ENCODE peak calls at places on chromosomes 7 and 10, in ten cellular contexts. One of them, this sample, is unnamed.

GRCh38 chr7:121831320-121831719 is 41.6 kb upstream of the PTPRZ1 start:
- DNase-seq in left ventricle myocardium inferior: no peak
- DNase-seq in spleen: no peak
- DNase-seq in GM12864: no peak
- DNase-seq in fibroblast of pulmonary artery: no peak
- DNase-seq in fibroblast of the aortic adventitia: no peak
- DNase-seq in cardiac muscle cell: no peak
- DNase-seq in body of pancreas: no peak
- DNase-seq in heart left ventricle: no peak
- DNase-seq in MM.1S: no peak
- DNase-seq in this sample: no peak

GRCh38 chr7:84236398-84236797 is 41.8 kb upstream of the SEMA3A start:
- DNase-seq in heart left ventricle: no peak
- DNase-seq in GM12864: no peak
- DNase-seq in cardiac muscle cell: no peak
- DNase-seq in left ventricle myocardium inferior: no peak
- DNase-seq in spleen: no peak
- DNase-seq in fibroblast of the aortic adventitia: peak
- DNase-seq in fibroblast of pulmonary artery: peak
- DNase-seq in MM.1S: no peak
- DNase-seq in body of pancreas: no peak
- DNase-seq in this sample: no peak

GRCh38 chr10:31963598-31963980 is 35.0 kb upstream of the ARHGAP12 start:
- DNase-seq in spleen: no peak
- DNase-seq in fibroblast of pulmonary artery: no peak
- DNase-seq in cardiac muscle cell: no peak
- DNase-seq in MM.1S: no peak
- DNase-seq in left ventricle myocardium inferior: no peak
- DNase-seq in fibroblast of the aortic adventitia: no peak
- DNase-seq in body of pancreas: no peak
- DNase-seq in GM12864: no peak
- DNase-seq in heart left ventricle: no peak
- DNase-seq in this sample: no peak

GRCh38 chr7:151721236-151721635 is 155.7 kb downstream of the PRKAG2 start:
- DNase-seq in cardiac muscle cell: no peak
- DNase-seq in heart left ventricle: no peak
- DNase-seq in MM.1S: no peak
- DNase-seq in GM12864: no peak
- DNase-seq in body of pancreas: no peak
- DNase-seq in spleen: no peak
- DNase-seq in fibroblast of pulmonary artery: no peak
- DNase-seq in left ventricle myocardium inferior: no peak
- DNase-seq in fibroblast of the aortic adventitia: no peak
- DNase-seq in this sample: no peak

GRCh38 chr10:357201-357950 is 222.1 kb downstream of the ZMYND11 start:
- DNase-seq in fibroblast of the aortic adventitia: no peak
- DNase-seq in spleen: peak
- DNase-seq in cardiac muscle cell: no peak
- DNase-seq in left ventricle myocardium inferior: no peak
- DNase-seq in body of pancreas: no peak
- DNase-seq in GM12864: no peak
- DNase-seq in MM.1S: no peak
- DNase-seq in heart left ventricle: no peak
- DNase-seq in fibroblast of pulmonary artery: no peak
- DNase-seq in this sample: no peak

GRCh38 chr7:25720427-25720826 is 431.6 kb upstream of the NFE2L3 start:
- DNase-seq in spleen: no peak
- DNase-seq in heart left ventricle: no peak
- DNase-seq in GM12864: no peak
- DNase-seq in MM.1S: no peak
- DNase-seq in fibroblast of pulmonary artery: no peak
- DNase-seq in body of pancreas: no peak
- DNase-seq in left ventricle myocardium inferior: no peak
- DNase-seq in cardiac muscle cell: no peak
- DNase-seq in fibroblast of the aortic adventitia: no peak
- DNase-seq in this sample: no peak

GRCh38 chr10:111281516-111281915 is 204.7 kb downstream of the ADRA2A start:
- DNase-seq in left ventricle myocardium inferior: no peak
- DNase-seq in spleen: no peak
- DNase-seq in MM.1S: no peak
- DNase-seq in body of pancreas: peak
- DNase-seq in cardiac muscle cell: peak
- DNase-seq in heart left ventricle: no peak
- DNase-seq in fibroblast of pulmonary artery: no peak
- DNase-seq in fibroblast of the aortic adventitia: peak
- DNase-seq in GM12864: no peak
- DNase-seq in this sample: no peak

GRCh38 chr10:30751678-30752331 is 122.3 kb upstream of the LYZL2 start:
- DNase-seq in fibroblast of pulmonary artery: peak
- DNase-seq in MM.1S: peak
- DNase-seq in GM12864: no peak
- DNase-seq in heart left ventricle: no peak
- DNase-seq in fibroblast of the aortic adventitia: peak
- DNase-seq in body of pancreas: no peak
- DNase-seq in cardiac muscle cell: peak
- DNase-seq in spleen: peak
- DNase-seq in left ventricle myocardium inferior: peak
- DNase-seq in this sample: peak

GRCh38 chr10:15815242-15815885 is 44.9 kb downstream of the MINDY3 start:
- DNase-seq in MM.1S: no peak
- DNase-seq in fibroblast of pulmonary artery: no peak
- DNase-seq in cardiac muscle cell: no peak
- DNase-seq in body of pancreas: no peak
- DNase-seq in heart left ventricle: no peak
- DNase-seq in spleen: no peak
- DNase-seq in left ventricle myocardium inferior: no peak
- DNase-seq in fibroblast of the aortic adventitia: no peak
- DNase-seq in GM12864: no peak
- DNase-seq in this sample: no peak

GRCh38 chr10:76311752-76312699 is 880.6 kb downstream of the LRMDA start:
- DNase-seq in left ventricle myocardium inferior: no peak
- DNase-seq in fibroblast of pulmonary artery: peak
- DNase-seq in heart left ventricle: no peak
- DNase-seq in GM12864: no peak
- DNase-seq in fibroblast of the aortic adventitia: peak
- DNase-seq in spleen: no peak
- DNase-seq in cardiac muscle cell: peak
- DNase-seq in MM.1S: peak
- DNase-seq in body of pancreas: peak
- DNase-seq in this sample: peak
- TF ChIP-seq CTCF in left ventricle myocardium inferior: peak
- TF ChIP-seq CTCF in fibroblast of pulmonary artery: peak
- TF ChIP-seq CTCF in heart left ventricle: peak
- TF ChIP-seq CTCF in GM12864: peak
- TF ChIP-seq CTCF in fibroblast of the aortic adventitia: peak
- TF ChIP-seq CTCF in spleen: peak
- TF ChIP-seq CTCF in cardiac muscle cell: peak
- TF ChIP-seq CTCF in MM.1S: peak
- TF ChIP-seq CTCF in body of pancreas: no peak
- TF ChIP-seq CTCF in this sample: no peak

DNA sequence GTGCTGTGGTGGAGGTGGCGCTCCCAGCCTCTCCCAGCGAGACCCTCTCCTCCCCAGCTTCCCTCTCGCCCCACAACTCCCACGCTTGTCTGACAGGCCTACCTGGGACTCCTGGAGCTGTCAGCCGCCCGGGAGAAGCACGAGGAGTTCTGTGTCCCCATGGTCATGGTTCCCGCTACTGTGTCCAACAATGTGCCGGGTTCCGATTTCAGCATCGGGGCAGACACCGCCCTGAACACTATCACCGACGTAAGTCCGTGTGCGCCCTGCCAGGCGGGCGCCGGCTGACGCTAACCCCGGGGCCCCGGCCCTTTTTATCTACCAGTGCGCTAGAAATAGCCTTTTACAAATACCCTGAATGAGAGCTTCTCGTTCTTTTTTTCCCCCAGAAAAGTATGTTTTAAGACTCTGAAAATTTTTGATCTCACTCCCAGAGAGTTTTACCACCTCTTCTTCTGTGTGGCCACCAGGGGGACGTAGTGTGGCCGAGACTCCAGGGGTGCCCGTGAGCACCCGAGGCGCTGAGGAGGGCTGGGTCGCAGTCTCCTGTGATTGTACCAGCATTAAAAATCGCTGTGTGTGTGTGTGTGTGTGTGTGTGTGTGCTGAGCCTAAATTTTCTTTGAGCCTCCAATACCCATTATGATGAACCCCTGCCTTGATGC is 52.6 kb downstream of the PFKP start:
- DNase-seq in fibroblast of pulmonary artery: peak
- DNase-seq in GM12864: no peak
- DNase-seq in cardiac muscle cell: peak
- DNase-seq in body of pancreas: no peak
- DNase-seq in MM.1S: no peak
- DNase-seq in fibroblast of the aortic adventitia: peak
- DNase-seq in left ventricle myocardium inferior: no peak
- DNase-seq in heart left ventricle: peak
- DNase-seq in spleen: no peak
- DNase-seq in this sample: no peak
- TF ChIP-seq CTCF in fibroblast of pulmonary artery: peak
- TF ChIP-seq CTCF in GM12864: peak
- TF ChIP-seq CTCF in cardiac muscle cell: peak
- TF ChIP-seq CTCF in body of pancreas: no peak
- TF ChIP-seq CTCF in MM.1S: no peak
- TF ChIP-seq CTCF in fibroblast of the aortic adventitia: peak
- TF ChIP-seq CTCF in left ventricle myocardium inferior: peak
- TF ChIP-seq CTCF in heart left ventricle: peak
- TF ChIP-seq CTCF in spleen: no peak
- TF ChIP-seq CTCF in this sample: peak

GRCh38 chr10:125373546-125373945 is 213.2 kb upstream of the CTBP2 start:
- DNase-seq in cardiac muscle cell: no peak
- DNase-seq in body of pancreas: no peak
- DNase-seq in fibroblast of the aortic adventitia: no peak
- DNase-seq in heart left ventricle: no peak
- DNase-seq in fibroblast of pulmonary artery: no peak
- DNase-seq in left ventricle myocardium inferior: no peak
- DNase-seq in GM12864: no peak
- DNase-seq in spleen: no peak
- DNase-seq in MM.1S: no peak
- DNase-seq in this sample: no peak

GRCh38 chr10:125379592-125379991 is 219.2 kb upstream of the CTBP2 start:
- DNase-seq in body of pancreas: no peak
- DNase-seq in left ventricle myocardium inferior: no peak
- DNase-seq in fibroblast of the aortic adventitia: no peak
- DNase-seq in MM.1S: no peak
- DNase-seq in cardiac muscle cell: no peak
- DNase-seq in spleen: no peak
- DNase-seq in heart left ventricle: no peak
- DNase-seq in GM12864: no peak
- DNase-seq in fibroblast of pulmonary artery: no peak
- DNase-seq in this sample: no peak

GRCh38 chr10:125370578-125370977 is 210.2 kb upstream of the CTBP2 start:
- DNase-seq in cardiac muscle cell: peak
- DNase-seq in GM12864: no peak
- DNase-seq in fibroblast of the aortic adventitia: no peak
- DNase-seq in heart left ventricle: no peak
- DNase-seq in body of pancreas: no peak
- DNase-seq in left ventricle myocardium inferior: no peak
- DNase-seq in MM.1S: no peak
- DNase-seq in spleen: no peak
- DNase-seq in fibroblast of pulmonary artery: no peak
- DNase-seq in this sample: no peak

GRCh38 chr10:125377368-125377767 is 217.0 kb upstream of the CTBP2 start:
- DNase-seq in fibroblast of pulmonary artery: no peak
- DNase-seq in body of pancreas: no peak
- DNase-seq in fibroblast of the aortic adventitia: peak
- DNase-seq in cardiac muscle cell: no peak
- DNase-seq in left ventricle myocardium inferior: no peak
- DNase-seq in heart left ventricle: no peak
- DNase-seq in spleen: no peak
- DNase-seq in MM.1S: no peak
- DNase-seq in GM12864: no peak
- DNase-seq in this sample: no peak

GRCh38 chr10:125375210-125375609 is 214.8 kb upstream of the CTBP2 start:
- DNase-seq in fibroblast of pulmonary artery: no peak
- DNase-seq in cardiac muscle cell: no peak
- DNase-seq in spleen: no peak
- DNase-seq in heart left ventricle: no peak
- DNase-seq in fibroblast of the aortic adventitia: no peak
- DNase-seq in GM12864: no peak
- DNase-seq in MM.1S: no peak
- DNase-seq in body of pancreas: peak
- DNase-seq in left ventricle myocardium inferior: no peak
- DNase-seq in this sample: no peak
- TF ChIP-seq CTCF in fibroblast of pulmonary artery: no peak
- TF ChIP-seq CTCF in cardiac muscle cell: no peak
- TF ChIP-seq CTCF in spleen: no peak
- TF ChIP-seq CTCF in heart left ventricle: peak
- TF ChIP-seq CTCF in fibroblast of the aortic adventitia: no peak
- TF ChIP-seq CTCF in GM12864: no peak
- TF ChIP-seq CTCF in MM.1S: no peak
- TF ChIP-seq CTCF in body of pancreas: no peak
- TF ChIP-seq CTCF in left ventricle myocardium inferior: peak
- TF ChIP-seq CTCF in this sample: no peak

GRCh38 chr7:33744293-33744692 is 161.0 kb upstream of the BMPER start:
- DNase-seq in fibroblast of pulmonary artery: peak
- DNase-seq in MM.1S: peak
- DNase-seq in spleen: no peak
- DNase-seq in fibroblast of the aortic adventitia: no peak
- DNase-seq in heart left ventricle: no peak
- DNase-seq in body of pancreas: no peak
- DNase-seq in cardiac muscle cell: peak
- DNase-seq in left ventricle myocardium inferior: no peak
- DNase-seq in GM12864: no peak
- DNase-seq in this sample: peak
- TF ChIP-seq CTCF in fibroblast of pulmonary artery: peak
- TF ChIP-seq CTCF in MM.1S: peak
- TF ChIP-seq CTCF in spleen: no peak
- TF ChIP-seq CTCF in fibroblast of the aortic adventitia: no peak
- TF ChIP-seq CTCF in heart left ventricle: no peak
- TF ChIP-seq CTCF in body of pancreas: no peak
- TF ChIP-seq CTCF in cardiac muscle cell: peak
- TF ChIP-seq CTCF in left ventricle myocardium inferior: peak
- TF ChIP-seq CTCF in GM12864: peak
- TF ChIP-seq CTCF in this sample: peak

GRCh38 chr10:70758757-70759514 is 26.2 kb downstream of the TBATA start:
- DNase-seq in spleen: peak
- DNase-seq in fibroblast of pulmonary artery: peak
- DNase-seq in cardiac muscle cell: peak
- DNase-seq in fibroblast of the aortic adventitia: peak
- DNase-seq in body of pancreas: peak
- DNase-seq in left ventricle myocardium inferior: peak
- DNase-seq in heart left ventricle: peak
- DNase-seq in MM.1S: peak
- DNase-seq in GM12864: peak
- DNase-seq in this sample: peak
- TF ChIP-seq CTCF in spleen: peak
- TF ChIP-seq CTCF in fibroblast of pulmonary artery: peak
- TF ChIP-seq CTCF in cardiac muscle cell: peak
- TF ChIP-seq CTCF in fibroblast of the aortic adventitia: peak
- TF ChIP-seq CTCF in body of pancreas: peak
- TF ChIP-seq CTCF in left ventricle myocardium inferior: peak
- TF ChIP-seq CTCF in heart left ventricle: peak
- TF ChIP-seq CTCF in MM.1S: peak
- TF ChIP-seq CTCF in GM12864: peak
- TF ChIP-seq CTCF in this sample: peak

GRCh38 chr10:51047857-51048256 is 26.4 kb upstream of the PRKG1 start:
- DNase-seq in fibroblast of the aortic adventitia: peak
- DNase-seq in MM.1S: no peak
- DNase-seq in fibroblast of pulmonary artery: peak
- DNase-seq in GM12864: no peak
- DNase-seq in heart left ventricle: no peak
- DNase-seq in body of pancreas: no peak
- DNase-seq in left ventricle myocardium inferior: no peak
- DNase-seq in spleen: no peak
- DNase-seq in cardiac muscle cell: no peak
- DNase-seq in this sample: no peak
- TF ChIP-seq CTCF in fibroblast of the aortic adventitia: peak
- TF ChIP-seq CTCF in MM.1S: no peak
- TF ChIP-seq CTCF in fibroblast of pulmonary artery: peak
- TF ChIP-seq CTCF in GM12864: no peak
- TF ChIP-seq CTCF in heart left ventricle: peak
- TF ChIP-seq CTCF in body of pancreas: no peak
- TF ChIP-seq CTCF in left ventricle myocardium inferior: peak
- TF ChIP-seq CTCF in spleen: no peak
- TF ChIP-seq CTCF in cardiac muscle cell: peak
- TF ChIP-seq CTCF in this sample: no peak